ENCODE peak calls at places on chromosomes 5 and 9, in five cellular contexts. D, M, X, K and P are unnamed samples.

GRCh38 chr5:142888469-142889085 is 118.4 kb downstream of the ARHGAP26 start:
- DNase-seq in K (peak; percentile 52), D (peak; percentile 64), M (no peak), X (no peak), P (peak; percentile 65)

GRCh38 chr9:135343733-135344522 is 135.7 kb upstream of the PPP1R26 start:
- DNase-seq in K (peak; percentile 17), X (peak; percentile 46), D (no peak), M (no peak), P (no peak)

GRCh38 chr9:112503170-112503569 is 16.5 kb downstream of the KIAA1958 start:
- DNase-seq in X (no peak), M (no peak), K (no peak), D (no peak), P (peak; percentile 20)

GRCh38 chr5:1405121-1405520 is 40.1 kb downstream of the SLC6A3 start:
- DNase-seq in D (no peak), M (no peak), K (no peak), X (no peak), P (no peak)

GRCh38 chr9:109192732-109193361 is 25.8 kb upstream of the FRRS1L start:
- DNase-seq in K (peak; percentile 10), X (no peak), D (no peak), M (no peak), P (peak; percentile 39)

GRCh38 chr9:98593354-98594253 is 115.1 kb downstream of the GABBR2 start:
- DNase-seq in K (no peak), M (no peak), X (no peak), D (no peak), P (no peak)

GRCh38 chr5:172683696-172684464 is 42.8 kb downstream of the NEURL1B start:
- DNase-seq in D (no peak), X (no peak), M (no peak), K (peak; percentile 14), P (no peak)

GRCh38 chr9:37046683-37047082 is 12.6 kb upstream of the PAX5 start:
- DNase-seq in X (no peak), K (no peak), M (no peak), D (no peak), P (no peak)

GRCh38 chr5:133396724-133397123 is 215.6 kb downstream of the FSTL4 start:
- DNase-seq in M (no peak), X (no peak), K (no peak), D (no peak), P (no peak)

GRCh38 chr5:5891350-5891749 is 468.9 kb downstream of the ICE1 start:
- DNase-seq in X (no peak), D (no peak), K (peak; percentile 20), M (peak; percentile 6), P (peak; percentile 15)

GRCh38 chr9:105656131-105656921 is 5.9 kb upstream of the TAL2 start:
- DNase-seq in M (no peak), X (no peak), D (no peak), K (peak; percentile 4), P (peak; percentile 17)

GRCh38 chr5:123450641-123451421 is 27.6 kb upstream of the CEP120 start:
- DNase-seq in K (peak; percentile 30), D (no peak), M (no peak), X (no peak), P (peak; percentile 64)

GRCh38 chr5:10460252-10460906 is 18.7 kb downstream of the ROPN1L start:
- DNase-seq in M (no peak), X (no peak), K (no peak), D (no peak), P (no peak)

GRCh38 chr9:134123764-134124128 is 12.1 kb upstream of the WDR5 start:
- DNase-seq in M (no peak), X (no peak), K (no peak), D (no peak), P (no peak)

GRCh38 chr9:133581553-133582343 is 27.4 kb downstream of the FAM163B start:
- DNase-seq in X (no peak), D (no peak), K (peak; percentile 24), M (no peak), P (no peak)

GRCh38 chr5:1007221-1007680 is 1.4 kb upstream of the NKD2 start:
- DNase-seq in X (peak; percentile 6), K (no peak), M (no peak), D (no peak), P (no peak)